ENCODE peak calls at places on chromosome 20, in eight cellular contexts. J, N, Z, T, G, V, K and L are unnamed samples.
A peak's percentile ranks its signal among the peaks of the same experiment; 100 is the strongest.

GRCh38 chr20:8853805-8854338 is 215.0 kb upstream of the PLCB4 start:
- DNase-seq in J (no peak), N (no peak), K (peak; percentile 87), G (no peak), T (no peak), V (no peak), Z (peak; percentile 86), L (no peak)

GRCh38 chr20:47529840-47530239 is 28.2 kb downstream of the NCOA3 start:
- DNase-seq in G (no peak), Z (no peak), T (no peak), J (no peak), V (no peak), K (no peak), N (no peak), L (no peak)

GRCh38 chr20:44035924-44036323 is 121.3 kb downstream of the TOX2 start:
- DNase-seq in T (no peak), Z (no peak), N (no peak), V (no peak), J (no peak), K (no peak), G (no peak), L (no peak)

GRCh38 chr20:20286061-20286460 is 81.8 kb upstream of the INSM1 start:
- DNase-seq in K (no peak), V (no peak), G (no peak), T (no peak), N (no peak), J (no peak), Z (no peak), L (no peak)

GRCh38 chr20:14582855-14583254 is 245.4 kb upstream of the FLRT3 start:
- DNase-seq in N (no peak), J (no peak), K (no peak), V (no peak), G (no peak), Z (no peak), T (no peak), L (no peak)

GRCh38 chr20:914727-915498 is 1.2 kb downstream of the ANGPT4 start:
- DNase-seq in G (no peak), Z (no peak), T (no peak), K (peak; percentile 22), V (no peak), N (no peak), J (no peak), L (no peak)

GRCh38 chr20:20084296-20084752 is 32.0 kb downstream of the CFAP61 start:
- DNase-seq in Z (no peak), V (no peak), G (no peak), N (no peak), J (no peak), K (peak; percentile 26), T (no peak), L (no peak)

GRCh38 chr20:11118802-11119380 is 445.1 kb upstream of the JAG1 start:
- DNase-seq in N (no peak), J (no peak), K (no peak), Z (no peak), G (no peak), V (no peak), T (no peak), L (no peak)

GRCh38 chr20:59124326-59125029 is 39.1 kb upstream of the ZNF831 start:
- DNase-seq in V (no peak), N (no peak), T (no peak), J (no peak), G (no peak), Z (no peak), K (no peak), L (no peak)

GRCh38 chr20:14566505-14566904 is 229.1 kb upstream of the FLRT3 start:
- DNase-seq in T (no peak), J (no peak), G (no peak), N (no peak), Z (no peak), K (no peak), V (no peak), L (no peak)

GRCh38 chr20:10565922-10566897 is 107.6 kb downstream of the JAG1 start:
- DNase-seq in V (no peak), Z (no peak), J (no peak), K (no peak), T (no peak), N (no peak), G (no peak), L (no peak)

GRCh38 chr20:46554850-46555249 is 4.4 kb upstream of the OCSTAMP start:
- DNase-seq in J (no peak), K (no peak), Z (no peak), N (no peak), T (no peak), G (no peak), V (no peak), L (no peak)

GRCh38 chr20:34720266-34720665 is 16.1 kb downstream of the TP53INP2 start:
- DNase-seq in J (no peak), V (no peak), Z (no peak), G (no peak), T (no peak), K (peak; percentile 37), N (no peak), L (no peak)

GRCh38 chr20:59181936-59182335 is 18.3 kb downstream of the ZNF831 start:
- DNase-seq in J (no peak), V (no peak), T (no peak), Z (no peak), G (no peak), N (no peak), K (no peak), L (no peak)

GRCh38 chr20:19893356-19893755 is 123.8 kb upstream of the NAA20 start:
- DNase-seq in J (no peak), V (no peak), N (no peak), K (no peak), G (no peak), Z (no peak), T (no peak), L (no peak)

GRCh38 chr20:11387189-11387754 is 530.4 kb upstream of the BTBD3 start:
- DNase-seq in N (no peak), T (no peak), G (no peak), K (no peak), J (no peak), V (no peak), Z (no peak), L (no peak)

GRCh38 chr20:51803157-51803854 is 985 bp upstream of the SALL4 start:
- DNase-seq in K (no peak), N (no peak), J (no peak), T (no peak), Z (no peak), G (no peak), V (no peak), L (no peak)

GRCh38 chr20:49385471-49385870 is 97.0 kb downstream of the KCNB1 start:
- DNase-seq in G (no peak), N (no peak), J (no peak), V (no peak), Z (no peak), K (peak; percentile 39), T (no peak), L (no peak)

GRCh38 chr20:34111057-34111711 is 859 bp downstream of the EIF2S2 start:
- DNase-seq in V (peak; percentile 2), G (no peak), K (no peak), Z (no peak), N (no peak), J (no peak), T (no peak), L (no peak)

GRCh38 chr20:32982617-32983458 is 21.4 kb downstream of the SUN5 start:
- DNase-seq in V (no peak), N (no peak), K (peak; percentile 53), Z (no peak), T (no peak), J (no peak), G (no peak), L (no peak)

GRCh38 chr20:13250242-13250641 is 29.2 kb downstream of the ISM1 start:
- DNase-seq in V (no peak), J (no peak), G (no peak), T (no peak), N (no peak), Z (no peak), K (no peak), L (no peak)

GRCh38 chr20:62602550-62602949 is 39.8 kb upstream of the SLCO4A1 start:
- DNase-seq in T (peak; percentile 12), V (no peak), K (no peak), N (no peak), Z (no peak), J (no peak), G (peak; percentile 83), L (peak; percentile 48)

GRCh38 chr20:10739575-10739974 is 65.8 kb upstream of the JAG1 start:
- DNase-seq in J (no peak), Z (no peak), N (no peak), G (no peak), V (no peak), K (no peak), T (no peak), L (no peak)

GRCh38 chr20:52242237-52243230 is 51.0 kb upstream of the ZFP64 start:
- DNase-seq in K (no peak), V (no peak), T (no peak), J (no peak), N (no peak), G (no peak), Z (no peak), L (no peak)

GRCh38 chr20:474581-474980 is 12.2 kb upstream of the TBC1D20 start:
- DNase-seq in J (no peak), Z (no peak), T (no peak), V (no peak), K (no peak), N (no peak), G (no peak), L (no peak)

GRCh38 chr20:47256665-47257236 is 99.7 kb downstream of the ZMYND8 start:
- DNase-seq in Z (no peak), T (no peak), N (no peak), K (no peak), J (no peak), G (no peak), V (no peak), L (no peak)

GRCh38 chr20:45934046-45934586 is 367 bp upstream of the PCIF1 start:
- DNase-seq in V (peak; percentile 32), T (no peak), J (peak; percentile 50), Z (no peak), G (no peak), N (no peak), K (peak; percentile 78), L (no peak)

GRCh38 chr20:63372971-63373885 is 12.1 kb upstream of the CHRNA4 start:
- DNase-seq in Z (no peak), G (no peak), V (no peak), T (no peak), N (no peak), K (no peak), J (no peak), L (no peak)

GRCh38 chr20:56400001-56400640 is 7.7 kb downstream of the CSTF1 start:
- DNase-seq in T (peak; percentile 57), N (peak; percentile 63), K (peak; percentile 78), G (no peak), V (peak; percentile 61), Z (no peak), J (peak; percentile 39), L (no peak)

GRCh38 chr20:19027971-19028370 is 184.5 kb upstream of the SLC24A3 start:
- DNase-seq in T (no peak), G (no peak), N (no peak), Z (no peak), V (no peak), K (no peak), J (no peak), L (no peak)

GRCh38 chr20:57590485-57591288 is 29.5 kb downstream of the ZBP1 start:
- DNase-seq in N (no peak), Z (no peak), V (no peak), K (no peak), T (no peak), J (no peak), G (no peak), L (no peak)

GRCh38 chr20:63707558-63708300 is at the start of the genes ARFRP1 and ZGPAT:
- DNase-seq in T (peak; percentile 77), J (peak; percentile 87), Z (peak; percentile 13), V (peak; percentile 77), G (peak; percentile 83), K (peak; percentile 88), N (peak; percentile 85), L (peak; percentile 89)

GRCh38 chr20:17823382-17824144 is 123.8 kb downstream of the BANF2 start:
- DNase-seq in Z (no peak), N (no peak), T (no peak), K (no peak), G (no peak), V (no peak), J (no peak), L (no peak)

GRCh38 chr20:32945710-32946221 is 58.5 kb downstream of the SUN5 start:
- DNase-seq in J (no peak), V (no peak), Z (peak; percentile 15), G (no peak), K (no peak), T (no peak), N (no peak), L (no peak)